ENCODE peak calls at places on chromosomes 3 and 15, in six cellular contexts. X is fibroblast of the aortic adventitia, W is fibroblast of mammary gland, L is AG09309, T is ovary, P is AG04450. J is an unnamed sample.

GRCh38 chr3:36135863-36136262 is 244.4 kb upstream of the STAC start:
- DNase-seq in X (no peak), W (no peak), L (no peak), T (no peak), P (no peak), J (no peak)

GRCh38 chr3:152466784-152467183 is 198.1 kb downstream of the MBNL1 start:
- DNase-seq in X (peak), W (peak), L (peak), T (no peak), P (peak), J (peak)

GRCh38 chr3:99544819-99545281 is 93.5 kb upstream of the COL8A1 start:
- DNase-seq in X (peak), W (peak), L (no peak), T (no peak), P (no peak), J (no peak)

GRCh38 chr15:42194502-42194901 is 13.6 kb downstream of the VPS39 start:
- DNase-seq in X (peak), W (peak), L (no peak), T (no peak), P (peak), J (peak)

GRCh38 chr3:127151992-127152391 is 40.9 kb upstream of the PRR23E start:
- DNase-seq in X (peak), W (peak), L (no peak), T (no peak), P (no peak), J (no peak)

GRCh38 chr3:133369041-133369440 is 30.8 kb upstream of the BFSP2 start:
- DNase-seq in X (no peak), W (no peak), L (no peak), T (no peak), P (no peak), J (no peak)

GRCh38 chr3:25155696-25156471 is 272.2 kb upstream of the RARB start:
- DNase-seq in X (no peak), W (no peak), L (no peak), T (no peak), P (no peak), J (no peak)

GRCh38 chr3:135017494-135017893 is 222.4 kb downstream of the EPHB1 start:
- DNase-seq in X (no peak), W (no peak), L (no peak), T (no peak), P (no peak), J (no peak)

GRCh38 chr3:56683122-56683817 is at the start of gene TASOR:
- DNase-seq in X (peak), W (peak), L (peak), T (peak), P (peak), J (peak)

GRCh38 chr3:135137296-135137695 is 342.2 kb downstream of the EPHB1 start:
- DNase-seq in X (no peak), W (no peak), L (no peak), T (no peak), P (no peak), J (no peak)

GRCh38 chr15:31497838-31498237 is 171.2 kb downstream of the KLF13 start:
- DNase-seq in X (no peak), W (no peak), L (no peak), T (no peak), P (no peak), J (no peak)

GRCh38 chr3:133268772-133269171 is 131.1 kb upstream of the BFSP2 start:
- DNase-seq in X (no peak), W (no peak), L (no peak), T (no peak), P (no peak), J (no peak)

GRCh38 chr3:38039101-38039898 is at the start of gene DLEC1:
- DNase-seq in X (peak), W (peak), L (no peak), T (peak), P (no peak), J (no peak)

GRCh38 chr15:100873029-100873677 is 6.5 kb upstream of the ALDH1A3 start:
- DNase-seq in X (peak), W (peak), L (peak), T (peak), P (peak), J (peak)

GRCh38 chr3:60048447-60048848 is 998.6 kb upstream of the CFAP20DC start:
- DNase-seq in X (no peak), W (no peak), L (no peak), T (no peak), P (no peak), J (no peak)

GRCh38 chr15:40439461-40440299 is 1.1 kb upstream of the BAHD1 start:
- DNase-seq in X (peak), W (peak), L (no peak), T (peak), P (no peak), J (peak)

GRCh38 chr3:192841428-192841827 is 76.2 kb downstream of the MB21D2 start:
- DNase-seq in X (no peak), W (no peak), L (no peak), T (no peak), P (no peak), J (no peak)

GRCh38 chr15:94844533-94845390 is 613.4 kb downstream of the MCTP2 start:
- DNase-seq in X (no peak), W (no peak), L (no peak), T (peak), P (no peak), J (no peak)

GRCh38 chr3:150359381-150359780 is 48.7 kb upstream of the TSC22D2 start:
- DNase-seq in X (no peak), W (no peak), L (no peak), T (no peak), P (no peak), J (no peak)

GRCh38 chr3:157961665-157962064 is 144.6 kb downstream of the SHOX2 start:
- DNase-seq in X (no peak), W (no peak), L (no peak), T (no peak), P (no peak), J (no peak)

DNA sequence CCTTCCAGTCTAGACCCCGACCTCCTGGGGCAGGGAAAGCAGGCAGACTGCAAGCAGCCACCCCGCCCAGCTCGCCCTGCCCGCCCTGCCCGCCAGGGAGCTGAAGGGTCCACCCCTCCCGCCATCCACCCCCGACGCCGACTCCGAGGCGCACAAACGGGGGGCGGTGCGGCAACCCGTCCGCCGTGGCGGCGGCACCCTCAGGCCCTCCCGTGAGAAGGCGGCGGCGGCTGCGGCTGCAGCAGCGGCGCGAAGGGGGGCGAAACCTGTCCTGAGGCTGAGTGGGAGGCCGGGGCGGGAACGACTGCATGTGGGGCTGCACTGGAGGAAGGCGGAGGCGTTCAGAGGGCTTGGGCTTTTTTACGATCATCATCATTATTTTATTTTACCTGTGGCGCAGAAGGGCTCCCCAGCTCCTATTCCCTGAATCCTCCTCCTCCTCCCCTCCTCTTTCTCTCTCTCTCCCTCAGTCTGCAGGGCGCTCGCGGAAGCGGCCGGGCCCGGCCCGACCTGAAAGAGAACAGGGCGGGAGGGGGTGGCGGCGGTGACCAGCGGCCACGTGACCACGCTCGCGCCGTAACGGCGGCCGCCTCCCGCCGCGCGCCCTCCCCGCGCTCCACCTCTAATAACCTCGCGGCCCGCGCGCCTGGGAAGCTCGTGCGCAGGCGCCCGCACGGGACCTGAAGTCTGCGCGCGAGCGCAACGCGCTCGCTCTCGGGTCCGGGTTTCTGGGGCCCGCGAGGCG is at the start of gene TBC1D5:
- DNase-seq in X (no peak), W (no peak), L (peak), T (peak), P (peak), J (peak)
- H3K4me3 ChIP-seq in X (peak), W (peak), L (peak), T (peak), P (peak), J (peak)

GRCh38 chr3:147393261-147393964 is 12.9 kb downstream of the ZIC4 start:
- DNase-seq in X (no peak), W (no peak), L (no peak), T (no peak), P (no peak), J (no peak)

GRCh38 chr3:147395975-147396708 is 10.2 kb downstream of the ZIC4 start:
- DNase-seq in X (no peak), W (no peak), L (no peak), T (no peak), P (no peak), J (no peak)

GRCh38 chr3:147392083-147392916 is 14.0 kb downstream of the ZIC4 start:
- DNase-seq in X (peak), W (peak), L (peak), T (no peak), P (no peak), J (no peak)

GRCh38 chr3:147396709-147397046 is 9.7 kb downstream of the ZIC4 start:
- DNase-seq in X (no peak), W (no peak), L (no peak), T (no peak), P (no peak), J (no peak)

GRCh38 chr3:147394168-147394941 is 12.0 kb downstream of the ZIC4 start:
- DNase-seq in X (no peak), W (no peak), L (no peak), T (no peak), P (no peak), J (no peak)
- H3K4me3 ChIP-seq in X (no peak), W (no peak), L (peak), T (no peak), P (no peak), J (no peak)

GRCh38 chr15:38625886-38626285 is 61.3 kb upstream of the RASGRP1 start:
- DNase-seq in X (no peak), W (no peak), L (no peak), T (no peak), P (no peak), J (no peak)
- H3K4me3 ChIP-seq in X (no peak), W (no peak), L (no peak), T (no peak), P (no peak), J (no peak)

DNA sequence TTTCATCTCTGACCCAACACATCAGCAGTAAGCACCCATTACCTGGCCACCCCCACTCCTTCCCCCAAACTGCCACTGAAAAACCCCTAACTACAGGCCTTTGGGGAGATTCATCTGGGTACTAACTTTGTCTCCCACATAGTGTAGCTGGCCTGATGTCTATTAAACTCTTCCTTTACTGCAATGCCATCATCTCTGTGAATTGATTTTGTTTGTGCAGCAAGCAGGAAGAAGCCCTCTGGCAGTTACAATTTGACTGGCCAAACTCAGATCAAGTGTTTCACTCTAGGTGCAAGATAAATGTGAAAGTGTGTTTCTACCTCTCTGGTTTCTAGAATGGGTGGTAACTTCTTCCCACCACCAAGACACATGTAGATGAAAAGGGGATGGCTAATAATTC is 26.7 kb upstream of the OR5K4 start:
- DNase-seq in X (no peak), W (no peak), L (no peak), T (no peak), P (no peak), J (no peak)
- H3K4me3 ChIP-seq in X (no peak), W (no peak), L (no peak), T (no peak), P (no peak), J (no peak)

GRCh38 chr3:39181408-39182335 is 10.7 kb downstream of the XIRP1 start:
- DNase-seq in X (no peak), W (no peak), L (no peak), T (no peak), P (no peak), J (no peak)
- H3K4me3 ChIP-seq in X (no peak), W (no peak), L (no peak), T (no peak), P (no peak), J (no peak)

DNA sequence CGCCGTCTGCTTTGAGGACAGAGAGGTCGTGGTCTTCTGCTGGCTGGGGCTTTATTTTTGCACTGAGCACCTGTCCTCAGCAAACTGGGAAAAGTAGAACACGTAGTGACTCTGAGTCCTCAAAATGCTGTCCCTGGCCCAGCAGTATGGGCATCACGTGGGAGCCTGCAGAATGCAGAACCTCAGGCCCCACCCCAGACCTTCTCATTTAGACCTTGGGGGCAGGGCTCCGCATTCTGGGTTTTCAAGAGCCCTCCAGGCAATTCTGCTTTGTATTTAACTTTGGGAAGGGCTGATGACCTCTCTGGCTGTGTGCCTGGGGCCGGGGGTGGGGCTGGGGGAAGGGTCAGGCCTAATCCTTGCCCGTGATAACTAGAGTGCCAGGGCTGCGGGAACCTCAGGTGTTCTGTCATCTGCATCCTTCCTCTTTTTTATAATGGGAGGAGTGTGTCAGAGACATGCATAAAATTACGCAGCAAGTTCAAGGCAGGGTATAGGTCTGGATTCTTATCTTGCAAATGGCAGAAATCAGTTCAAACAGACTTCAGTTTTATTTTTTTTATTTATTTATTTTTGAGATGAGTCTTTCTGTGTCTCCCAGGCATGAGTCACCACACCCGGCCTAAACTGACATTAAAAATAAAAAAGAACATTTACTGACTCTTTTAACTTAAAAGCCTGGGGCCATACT is 11.1 kb downstream of the SLC6A6 start:
- DNase-seq in X (no peak), W (peak), L (no peak), T (no peak), P (no peak), J (peak)
- H3K4me3 ChIP-seq in X (no peak), W (no peak), L (no peak), T (no peak), P (no peak), J (no peak)